ENCODE peak calls at places on chromosome 5, in seven cellular contexts. O, G, B, T, W, N and K are unnamed samples.

GRCh38 chr5:91312698-91313097 is 70.4 kb downstream of the ARRDC3 start:
- DNase-seq in O (no peak), G (no peak), B (peak; percentile 30), T (no peak), W (no peak), N (no peak), K (no peak)

GRCh38 chr5:107508083-107508482 is 162.7 kb downstream of the EFNA5 start:
- DNase-seq in O (no peak), G (no peak), B (no peak), T (no peak), W (no peak), N (no peak), K (no peak)

GRCh38 chr5:177128551-177128976 is 5.0 kb upstream of the NSD1 start:
- DNase-seq in O (peak; percentile 61), G (no peak), B (no peak), T (no peak), W (no peak), N (no peak), K (no peak)

GRCh38 chr5:35677878-35678277 is 60.2 kb downstream of the SPEF2 start:
- DNase-seq in O (no peak), G (no peak), B (no peak), T (no peak), W (no peak), N (no peak), K (no peak)

GRCh38 chr5:154087260-154087659 is 48.5 kb downstream of the MFAP3 start:
- DNase-seq in O (no peak), G (no peak), B (no peak), T (no peak), W (no peak), N (no peak), K (no peak)

GRCh38 chr5:146553446-146553845 is 37.5 kb upstream of the GPR151 start:
- DNase-seq in O (peak; percentile 58), G (no peak), B (no peak), T (no peak), W (no peak), N (no peak), K (no peak)

GRCh38 chr5:119512277-119512676 is 60.0 kb downstream of the HSD17B4 start:
- DNase-seq in O (no peak), G (no peak), B (no peak), T (no peak), W (no peak), N (no peak), K (no peak)

GRCh38 chr5:8997542-8998070 is 548.3 kb downstream of the SEMA5A start:
- DNase-seq in O (no peak), G (no peak), B (no peak), T (no peak), W (no peak), N (no peak), K (no peak)

GRCh38 chr5:122153230-122153629 is 23.9 kb downstream of the ZNF474 start:
- DNase-seq in O (peak; percentile 64), G (no peak), B (peak; percentile 51), T (no peak), W (no peak), N (no peak), K (no peak)